ENCODE peak calls at places on chromosomes 5 and 9, in four cellular contexts. W is mesenchymal stem cell, D is neuronal stem cell, U is H9. Q is an unnamed sample. For H3K4me1, the result is how much of the 10 kb centered on the place peaks cover.

GRCh38 chr9:18726546-18726945 is 252.6 kb downstream of the ADAMTSL1 start:
- DNase-seq in W (peak), D (no peak), U (no peak), Q (no peak)

GRCh38 chr5:41510176-41510831 is at the start of gene PLCXD3:
- DNase-seq in W (no peak), D (peak), U (peak), Q (peak)

GRCh38 chr5:179914032-179914755 is 6.5 kb upstream of the TBC1D9B start:
- DNase-seq in W (peak), D (no peak), U (no peak), Q (peak)

GRCh38 chr5:56856779-56857178 is 41.4 kb downstream of the MAP3K1 start:
- DNase-seq in W (no peak), D (no peak), U (no peak), Q (no peak)

GRCh38 chr9:70924905-70925547 is 196.4 kb downstream of the TRPM3 start:
- DNase-seq in W (peak), D (peak), U (peak), Q (peak)

GRCh38 chr9:136567651-136568287 is 21.9 kb upstream of the NOTCH1 start:
- DNase-seq in W (peak), D (no peak), U (peak), Q (peak)

GRCh38 chr9:93060746-93061259 is 2.3 kb downstream of the SUSD3 start:
- DNase-seq in W (no peak), D (no peak), U (no peak), Q (no peak)

GRCh38 chr9:134830926-134831720 is 49.5 kb upstream of the FCN2 start:
- DNase-seq in W (no peak), D (no peak), U (no peak), Q (no peak)

GRCh38 chr5:111635151-111635945 is 121.6 kb downstream of the NREP start:
- DNase-seq in W (no peak), D (peak), U (no peak), Q (no peak)

GRCh38 chr5:138662599-138662998 is 87.4 kb upstream of the HSPA9 start:
- DNase-seq in W (no peak), D (no peak), U (no peak), Q (no peak)

GRCh38 chr9:82191082-82191481 is 202.5 kb downstream of the SPATA31D1 start:
- DNase-seq in W (peak), D (no peak), U (no peak), Q (no peak)

GRCh38 chr9:107340920-107341632 is 58.0 kb downstream of the RAD23B start:
- DNase-seq in W (peak), D (peak), U (peak), Q (peak)

GRCh38 chr5:149872351-149873040 is 72.1 kb downstream of the PDE6A start:
- DNase-seq in W (no peak), D (no peak), U (no peak), Q (no peak)

GRCh38 chr5:168409601-168410458 is 76.4 kb upstream of the RARS1 start:
- DNase-seq in W (peak), D (no peak), U (no peak), Q (no peak)

GRCh38 chr5:171205375-171205774 is 103.7 kb upstream of the TLX3 start:
- DNase-seq in W (no peak), D (peak), U (no peak), Q (peak)

GRCh38 chr5:32096891-32097592 is 77.1 kb downstream of the GOLPH3 start:
- DNase-seq in W (no peak), D (no peak), U (no peak), Q (no peak)

GRCh38 chr5:68110894-68111293 is 104.7 kb upstream of the PIK3R1 start:
- DNase-seq in W (no peak), D (no peak), U (no peak), Q (no peak)

GRCh38 chr5:64603676-64604075 is 86.6 kb upstream of the SHISAL2B start:
- DNase-seq in W (peak), D (no peak), U (no peak), Q (no peak)

GRCh38 chr9:70229579-70229978 is 29.2 kb upstream of the SMC5 start:
- DNase-seq in W (peak), D (no peak), U (no peak), Q (no peak)

GRCh38 chr9:72428329-72428728 is 63.3 kb upstream of the ZFAND5 start:
- DNase-seq in W (no peak), D (no peak), U (no peak), Q (no peak)

GRCh38 chr5:151351675-151352074 is 4.3 kb upstream of the SLC36A2 start:
- DNase-seq in W (no peak), D (no peak), U (no peak), Q (no peak)
- H3K23ac ChIP-seq in W (no peak), D (no peak), U (no peak), Q (no peak)

GRCh38 chr9:113677057-113677456 is 199.1 kb upstream of the ZNF618 start:
- DNase-seq in W (peak), D (no peak), U (no peak), Q (no peak)
- H3K4me1 ChIP-seq in W (under half), D (under half), U (under half), Q (under half)

DNA sequence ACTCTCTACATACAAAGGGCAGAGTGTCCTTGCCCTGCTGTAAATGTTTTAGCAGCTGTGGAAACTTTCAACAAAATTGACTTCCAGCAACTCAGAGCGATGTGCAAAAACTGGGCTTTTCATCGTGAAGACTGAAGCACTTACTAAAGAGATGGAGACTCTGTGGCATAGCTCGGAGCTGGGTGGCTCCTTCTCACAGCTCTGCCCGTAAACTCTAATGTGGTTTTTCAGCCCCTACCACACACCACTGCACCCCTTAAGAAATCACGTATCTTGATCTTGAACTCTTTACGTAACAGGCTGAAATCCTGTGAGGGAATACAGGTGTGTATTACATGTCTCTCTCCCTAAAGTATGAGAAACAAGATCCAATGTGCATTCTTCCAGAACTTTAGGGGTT is 124.4 kb downstream of the MEF2C start:
- DNase-seq in W (no peak), D (no peak), U (no peak), Q (no peak)
- H3K23ac ChIP-seq in W (no peak), D (no peak), U (no peak), Q (no peak)

DNA sequence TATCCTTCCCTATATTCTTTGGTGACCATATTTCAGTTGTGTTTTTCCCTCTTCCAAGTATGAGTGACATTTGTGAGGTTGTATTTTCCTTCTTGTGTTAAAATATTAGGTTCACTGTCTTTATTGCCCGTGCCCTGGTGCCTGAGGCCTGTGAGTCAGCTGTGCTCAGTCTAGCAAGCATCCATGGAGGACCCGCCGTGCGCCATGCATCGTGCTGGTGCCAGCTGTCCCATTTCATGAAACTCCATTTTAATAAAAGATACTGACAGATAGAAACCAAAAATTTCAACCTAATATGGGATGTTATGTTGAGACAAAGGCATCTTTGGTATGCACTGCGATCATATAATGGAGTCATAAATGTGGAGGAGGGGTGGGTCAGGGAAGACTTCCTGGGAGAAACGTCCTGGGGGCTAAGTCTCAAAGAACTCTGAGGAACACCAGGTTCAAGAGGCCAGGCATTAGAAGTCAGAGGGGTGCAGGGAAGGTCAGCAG is 34.0 kb upstream of the FGF1 start:
- DNase-seq in W (no peak), D (no peak), U (no peak), Q (no peak)
- H3K4me1 ChIP-seq in W (under half), D (under half), U (under half), Q (under half)

GRCh38 chr5:115460476-115460875 is 84.1 kb downstream of the FEM1C start:
- DNase-seq in W (peak), D (no peak), U (no peak), Q (no peak)

GRCh38 chr5:115461093-115461492 is 83.5 kb downstream of the FEM1C start:
- DNase-seq in W (no peak), D (no peak), U (no peak), Q (no peak)

GRCh38 chr5:115457985-115458384 is 86.6 kb downstream of the FEM1C start:
- DNase-seq in W (no peak), D (no peak), U (no peak), Q (peak)

GRCh38 chr5:115461506-115462290 is 82.9 kb downstream of the FEM1C start:
- DNase-seq in W (peak), D (no peak), U (no peak), Q (no peak)

DNA sequence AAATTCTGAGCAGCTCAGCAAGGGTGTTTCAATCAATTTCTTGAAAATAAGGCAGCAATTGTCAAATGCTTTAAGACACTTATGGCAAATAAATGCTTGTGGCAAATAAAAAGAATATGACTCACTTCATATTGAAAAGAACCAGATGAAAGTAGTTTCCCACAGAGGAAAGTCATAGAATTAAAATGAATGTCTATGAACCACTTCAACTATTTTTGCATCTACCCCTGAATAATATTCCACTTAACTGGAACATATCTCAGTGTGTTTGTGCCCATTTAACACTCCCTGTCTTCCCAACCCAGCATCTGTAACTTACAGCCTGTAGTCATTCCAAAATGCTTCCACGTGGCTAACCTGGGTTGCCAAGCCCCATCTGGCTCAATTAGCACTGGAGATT is 84.7 kb downstream of the FEM1C start:
- DNase-seq in W (peak), D (no peak), U (no peak), Q (no peak)
- H3K23ac ChIP-seq in W (no peak), D (no peak), U (no peak), Q (no peak)

DNA sequence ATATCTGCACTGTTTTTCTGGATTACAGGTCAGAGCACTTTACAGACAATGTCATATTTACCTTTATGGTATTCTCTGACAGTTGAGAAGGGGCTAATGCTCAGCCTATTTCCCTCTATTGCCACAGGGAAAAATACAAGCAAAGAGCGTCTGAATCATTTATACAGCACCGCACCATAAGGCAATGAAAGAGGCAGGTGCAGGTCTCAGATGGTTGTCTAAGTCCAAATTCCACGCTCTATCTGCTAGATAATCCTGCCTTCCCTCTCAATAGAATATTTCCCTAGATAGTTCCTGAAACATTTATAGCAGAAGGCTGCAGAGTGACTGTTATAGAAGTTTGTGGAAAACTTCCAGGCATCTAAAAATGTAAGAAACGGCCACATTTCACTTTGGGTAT is 446.1 kb upstream of the CDH6 start:
- DNase-seq in W (no peak), D (no peak), U (no peak), Q (no peak)
- H3K4me1 ChIP-seq in W (under half), D (under half), U (under half), Q (under half)

Q was measured in mesendoderm.